ENCODE peak calls at places on chromosomes 4 and X, in nine cellular contexts. I, A, K, R, V, N, F, S and X are unnamed samples.

GRCh38 chr4:85783483-85783882 is 308.5 kb downstream of the ARHGAP24 start:
- DNase-seq in I (peak; percentile 80), A (no peak), V (no peak), S (no peak), K (no peak), R (peak; percentile 16), N (no peak), F (peak; percentile 90), X (peak; percentile 62)

GRCh38 chr4:144579411-144580020 is 66.4 kb upstream of the HHIP start:
- DNase-seq in A (no peak), V (no peak), I (peak; percentile 80), R (peak; percentile 60), K (no peak), S (no peak), N (no peak), F (peak; percentile 71), X (peak; percentile 38)

GRCh38 chrX:19839770-19840254 is 47.6 kb downstream of the SH3KBP1 start:
- DNase-seq in A (no peak), I (peak; percentile 70), K (no peak), V (no peak), S (no peak), F (no peak), R (peak; percentile 46), N (no peak), X (peak; percentile 47)

GRCh38 chrX:97743014-97743413 is 859.3 kb downstream of the RPA4 start:
- DNase-seq in F (no peak), K (no peak), I (no peak), N (no peak), S (no peak), A (peak; percentile 32), V (no peak), R (no peak), X (peak; percentile 10)

GRCh38 chr4:96946552-96946951 is 1106.7 kb downstream of the PDHA2 start:
- DNase-seq in N (no peak), F (no peak), R (no peak), S (no peak), V (no peak), I (no peak), K (no peak), A (no peak), X (no peak)

GRCh38 chrX:10235851-10236250 is 79.1 kb downstream of the CLCN4 start:
- DNase-seq in K (no peak), I (no peak), F (peak; percentile 76), N (no peak), S (no peak), R (no peak), A (no peak), V (no peak), X (no peak)

GRCh38 chr4:106496066-106496465 is 127.5 kb upstream of the GIMD1 start:
- DNase-seq in A (no peak), R (no peak), S (no peak), K (no peak), I (no peak), V (no peak), F (no peak), N (no peak), X (no peak)

GRCh38 chr4:138770818-138771217 is 244.8 kb upstream of the NOCT start:
- DNase-seq in A (no peak), I (no peak), N (no peak), F (no peak), K (no peak), R (no peak), V (no peak), S (no peak), X (no peak)

GRCh38 chr4:36243355-36244256 is 708 bp downstream of the ARAP2 start:
- DNase-seq in S (peak; percentile 63), I (peak; percentile 59), K (peak; percentile 67), F (peak; percentile 1), R (peak; percentile 61), N (peak; percentile 22), A (peak; percentile 75), V (peak; percentile 59), X (peak; percentile 73)

GRCh38 chr4:95599777-95600436 is 51.1 kb upstream of the UNC5C start:
- DNase-seq in I (no peak), V (no peak), S (no peak), N (no peak), F (no peak), R (no peak), A (no peak), K (no peak), X (no peak)

GRCh38 chr4:24369630-24370029 is 214.7 kb downstream of the DHX15 start:
- DNase-seq in N (no peak), I (no peak), A (no peak), S (no peak), R (no peak), V (no peak), F (no peak), K (no peak), X (no peak)

GRCh38 chr4:157220026-157220881 is at the start of gene GRIA2:
- DNase-seq in F (peak; percentile 54), K (peak; percentile 40), N (peak; percentile 53), V (no peak), S (no peak), R (peak; percentile 53), I (peak; percentile 20), A (peak; percentile 37), X (peak; percentile 6)

GRCh38 chr4:185215261-185215660 is 5.9 kb downstream of the SNX25 start:
- DNase-seq in S (no peak), N (no peak), F (peak; percentile 18), A (no peak), I (no peak), V (no peak), R (no peak), K (no peak), X (no peak)

GRCh38 chrX:154308108-154308946 is 12.7 kb downstream of the TKTL1 start:
- DNase-seq in V (peak; percentile 52), R (peak; percentile 21), F (peak; percentile 10), I (peak; percentile 32), N (peak; percentile 50), A (peak; percentile 55), S (peak; percentile 73), K (peak; percentile 66), X (peak; percentile 68)

GRCh38 chr4:54234497-54235205 is 5.6 kb downstream of the PDGFRA start:
- DNase-seq in N (no peak), I (no peak), F (no peak), K (no peak), V (no peak), A (no peak), R (no peak), S (no peak), X (no peak)
- TF ChIP-seq CTCF in N (peak; percentile 1), I (no peak), F (no peak), K (no peak), V (no peak), A (no peak), R (no peak), S (peak; percentile 8), X (no peak)

GRCh38 chrX:54446084-54446483 is 5.9 kb downstream of the TSR2 start:
- DNase-seq in V (no peak), S (no peak), N (no peak), R (no peak), K (no peak), I (no peak), A (no peak), F (no peak), X (no peak)

GRCh38 chrX:54442790-54443189 is 2.6 kb downstream of the TSR2 start:
- DNase-seq in I (no peak), K (no peak), R (no peak), S (no peak), A (no peak), F (no peak), N (no peak), V (no peak), X (no peak)

GRCh38 chrX:54444752-54445151 is 4.5 kb downstream of the TSR2 start:
- DNase-seq in A (no peak), I (no peak), R (no peak), F (no peak), S (no peak), N (no peak), V (no peak), K (no peak), X (no peak)

GRCh38 chrX:54435121-54435520 is 5.1 kb upstream of the TSR2 start:
- DNase-seq in K (no peak), I (no peak), S (no peak), N (no peak), A (no peak), F (no peak), V (no peak), R (no peak), X (no peak)

DNA sequence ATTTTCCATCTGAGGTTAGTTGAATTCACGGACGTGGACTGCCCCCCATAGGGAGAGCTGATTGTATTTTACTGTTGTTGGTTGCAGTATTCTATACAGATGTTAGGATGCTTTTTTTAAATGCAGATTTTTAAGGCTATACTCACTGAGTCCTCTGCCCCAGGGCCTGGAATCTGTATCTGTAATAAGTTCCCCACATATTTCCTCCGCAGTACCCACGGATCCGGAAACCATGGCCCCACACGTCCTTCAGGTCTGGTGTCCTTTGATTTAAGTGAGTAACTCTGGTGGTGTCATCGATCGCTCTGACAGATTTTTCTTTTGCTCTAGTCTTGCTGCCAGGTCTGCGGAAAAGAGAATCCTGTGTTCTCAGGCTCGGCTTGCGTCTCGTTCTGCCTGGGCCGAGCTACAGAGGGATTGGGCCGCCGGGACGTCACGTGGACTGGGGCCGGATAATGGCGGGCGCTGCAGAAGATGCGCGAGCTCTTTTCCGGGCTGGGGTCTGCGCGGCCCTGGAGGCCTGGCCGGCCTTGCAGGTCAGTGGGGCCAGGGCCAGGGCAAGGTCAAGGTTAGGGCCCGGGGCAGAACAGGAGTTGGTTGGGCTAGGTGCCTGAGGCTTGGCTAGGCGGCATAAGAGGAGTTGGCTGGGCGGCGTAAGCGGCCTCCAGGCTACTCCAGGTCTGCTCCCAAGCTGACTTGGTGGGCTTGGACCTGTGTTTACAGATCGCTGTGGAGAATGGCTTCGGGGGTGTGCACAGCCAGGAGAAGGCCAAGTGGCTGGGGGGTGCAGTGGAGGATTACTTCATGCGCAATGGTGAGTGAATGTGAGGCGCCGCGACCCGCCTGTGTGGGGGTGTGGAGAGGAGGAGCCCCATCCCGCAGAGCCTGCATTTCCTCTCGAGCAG is at the start of gene TSR2:
- DNase-seq in V (peak; percentile 79), F (peak; percentile 87), I (peak; percentile 79), R (peak; percentile 77), S (peak; percentile 87), N (peak; percentile 77), K (peak; percentile 82), A (peak; percentile 82), X (peak; percentile 82)
- TF ChIP-seq CTCF in V (no peak), F (peak; percentile 40), I (no peak), R (peak; percentile 25), S (peak; percentile 4), N (no peak), K (no peak), A (no peak), X (no peak)

DNA sequence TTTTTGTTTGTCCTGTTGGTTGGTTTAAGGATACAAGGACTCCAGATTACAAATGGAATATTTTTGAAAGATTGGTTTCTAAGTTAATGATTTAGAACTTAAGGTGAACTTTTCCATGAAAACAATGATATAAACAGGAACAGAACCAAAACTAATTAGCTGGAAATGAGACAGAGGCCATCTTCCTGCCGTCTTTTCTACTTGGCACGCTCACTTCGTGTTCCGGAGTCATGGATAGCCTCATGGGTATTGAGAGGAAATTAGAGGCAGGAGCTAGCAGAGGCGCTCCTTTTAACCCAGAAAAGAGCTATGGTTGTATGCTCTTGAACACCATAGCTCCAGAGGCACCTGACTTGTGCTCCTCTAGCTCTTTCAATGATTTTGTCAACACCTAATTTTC is 2.4 kb downstream of the FAM241A start:
- DNase-seq in A (no peak), F (no peak), K (peak; percentile 26), I (no peak), S (no peak), V (peak; percentile 18), R (no peak), N (no peak), X (no peak)
- TF ChIP-seq CTCF in A (no peak), F (no peak), K (no peak), I (no peak), S (no peak), V (no peak), R (no peak), N (no peak), X (no peak)

GRCh38 chr4:68673143-68673542 is 2.7 kb upstream of the UGT2B15 start:
- DNase-seq in A (no peak), I (no peak), N (no peak), F (no peak), V (no peak), S (no peak), K (no peak), R (no peak), X (no peak)
- TF ChIP-seq CTCF in A (no peak), I (no peak), N (no peak), F (no peak), V (no peak), S (no peak), K (no peak), R (no peak), X (no peak)